ENCODE peak calls at places on chromosomes 3 and 15, in eight cellular contexts. One of them, this sample, is unnamed.

GRCh38 chr3:48516571-48516970 is 12.6 kb upstream of the SHISA5 start:
- DNase-seq in body of pancreas: no peak
- DNase-seq in CD4-positive, alpha-beta T cell: no peak
- DNase-seq in AG04450: no peak
- DNase-seq in GM12864: no peak
- DNase-seq in pancreas: no peak
- DNase-seq in epithelial cell of esophagus: no peak
- DNase-seq in WTC11: no peak
- DNase-seq in this sample: no peak

GRCh38 chr15:77632760-77633133 is at the start of gene LINGO1:
- DNase-seq in pancreas: peak; percentile 68
- DNase-seq in body of pancreas: peak; percentile 54
- DNase-seq in epithelial cell of esophagus: peak; percentile 24
- DNase-seq in GM12864: no peak
- DNase-seq in WTC11: peak; percentile 59
- DNase-seq in AG04450: no peak
- DNase-seq in CD4-positive, alpha-beta T cell: no peak
- DNase-seq in this sample: no peak

GRCh38 chr3:30747771-30748281 is 141.4 kb downstream of the TGFBR2 start:
- DNase-seq in body of pancreas: no peak
- DNase-seq in pancreas: no peak
- DNase-seq in GM12864: no peak
- DNase-seq in WTC11: no peak
- DNase-seq in AG04450: no peak
- DNase-seq in epithelial cell of esophagus: peak; percentile 63
- DNase-seq in CD4-positive, alpha-beta T cell: no peak
- DNase-seq in this sample: no peak

GRCh38 chr3:171847133-171847532 is 4.0 kb downstream of the TMEM212 start:
- DNase-seq in WTC11: no peak
- DNase-seq in pancreas: no peak
- DNase-seq in AG04450: no peak
- DNase-seq in GM12864: no peak
- DNase-seq in epithelial cell of esophagus: no peak
- DNase-seq in body of pancreas: no peak
- DNase-seq in CD4-positive, alpha-beta T cell: no peak
- DNase-seq in this sample: no peak

GRCh38 chr3:98021821-98022220 is 13.3 kb downstream of the GABRR3 start:
- DNase-seq in WTC11: no peak
- DNase-seq in pancreas: no peak
- DNase-seq in body of pancreas: no peak
- DNase-seq in GM12864: no peak
- DNase-seq in epithelial cell of esophagus: peak; percentile 75
- DNase-seq in AG04450: peak; percentile 20
- DNase-seq in CD4-positive, alpha-beta T cell: no peak
- DNase-seq in this sample: no peak

GRCh38 chr3:169640467-169641148 is 22.9 kb downstream of the MECOM start:
- DNase-seq in AG04450: no peak
- DNase-seq in pancreas: no peak
- DNase-seq in CD4-positive, alpha-beta T cell: no peak
- DNase-seq in WTC11: no peak
- DNase-seq in GM12864: no peak
- DNase-seq in body of pancreas: no peak
- DNase-seq in epithelial cell of esophagus: no peak
- DNase-seq in this sample: no peak

GRCh38 chr3:191246628-191247027 is 47.6 kb downstream of the OSTN start:
- DNase-seq in epithelial cell of esophagus: peak; percentile 87
- DNase-seq in AG04450: no peak
- DNase-seq in pancreas: no peak
- DNase-seq in body of pancreas: no peak
- DNase-seq in GM12864: no peak
- DNase-seq in WTC11: no peak
- DNase-seq in CD4-positive, alpha-beta T cell: no peak
- DNase-seq in this sample: no peak

GRCh38 chr15:91849749-91850161 is 3.8 kb upstream of the SLCO3A1 start:
- DNase-seq in WTC11: no peak
- DNase-seq in pancreas: no peak
- DNase-seq in body of pancreas: no peak
- DNase-seq in CD4-positive, alpha-beta T cell: no peak
- DNase-seq in epithelial cell of esophagus: peak; percentile 74
- DNase-seq in AG04450: no peak
- DNase-seq in GM12864: no peak
- DNase-seq in this sample: no peak

GRCh38 chr15:90181781-90182180 is 19.3 kb upstream of the SEMA4B start:
- DNase-seq in WTC11: no peak
- DNase-seq in body of pancreas: no peak
- DNase-seq in GM12864: no peak
- DNase-seq in CD4-positive, alpha-beta T cell: no peak
- DNase-seq in AG04450: no peak
- DNase-seq in pancreas: no peak
- DNase-seq in epithelial cell of esophagus: no peak
- DNase-seq in this sample: no peak

GRCh38 chr3:170321326-170322034 is 36.0 kb upstream of the SKIL start:
- DNase-seq in body of pancreas: no peak
- DNase-seq in WTC11: no peak
- DNase-seq in pancreas: no peak
- DNase-seq in GM12864: no peak
- DNase-seq in AG04450: no peak
- DNase-seq in epithelial cell of esophagus: peak; percentile 20
- DNase-seq in CD4-positive, alpha-beta T cell: no peak
- DNase-seq in this sample: no peak

GRCh38 chr3:161070252-161070930 is 34.8 kb downstream of the B3GALNT1 start:
- DNase-seq in WTC11: no peak
- DNase-seq in pancreas: no peak
- DNase-seq in AG04450: no peak
- DNase-seq in CD4-positive, alpha-beta T cell: no peak
- DNase-seq in epithelial cell of esophagus: peak; percentile 25
- DNase-seq in GM12864: no peak
- DNase-seq in body of pancreas: peak; percentile 8
- DNase-seq in this sample: no peak

GRCh38 chr3:12229144-12229871 is 59.6 kb upstream of the PPARG start:
- DNase-seq in CD4-positive, alpha-beta T cell: no peak
- DNase-seq in body of pancreas: no peak
- DNase-seq in AG04450: no peak
- DNase-seq in pancreas: no peak
- DNase-seq in GM12864: no peak
- DNase-seq in WTC11: no peak
- DNase-seq in epithelial cell of esophagus: peak; percentile 54
- DNase-seq in this sample: no peak

GRCh38 chr15:33618300-33618699 is 307.5 kb downstream of the RYR3 start:
- DNase-seq in CD4-positive, alpha-beta T cell: no peak
- DNase-seq in pancreas: no peak
- DNase-seq in body of pancreas: no peak
- DNase-seq in GM12864: no peak
- DNase-seq in AG04450: no peak
- DNase-seq in epithelial cell of esophagus: no peak
- DNase-seq in WTC11: no peak
- DNase-seq in this sample: no peak

GRCh38 chr3:151946606-151947005 is 73.2 kb downstream of the SUCNR1 start:
- DNase-seq in CD4-positive, alpha-beta T cell: no peak
- DNase-seq in body of pancreas: no peak
- DNase-seq in WTC11: no peak
- DNase-seq in pancreas: no peak
- DNase-seq in GM12864: no peak
- DNase-seq in epithelial cell of esophagus: no peak
- DNase-seq in AG04450: no peak
- DNase-seq in this sample: no peak

GRCh38 chr3:98623572-98624280 is 30.3 kb upstream of the CPOX start:
- DNase-seq in CD4-positive, alpha-beta T cell: no peak
- DNase-seq in body of pancreas: no peak
- DNase-seq in pancreas: no peak
- DNase-seq in AG04450: no peak
- DNase-seq in WTC11: no peak
- DNase-seq in epithelial cell of esophagus: no peak
- DNase-seq in GM12864: no peak
- DNase-seq in this sample: no peak

GRCh38 chr15:56869573-56869972 is 48.9 kb upstream of the TCF12 start:
- DNase-seq in GM12864: no peak
- DNase-seq in AG04450: no peak
- DNase-seq in CD4-positive, alpha-beta T cell: no peak
- DNase-seq in WTC11: peak; percentile 45
- DNase-seq in body of pancreas: peak; percentile 63
- DNase-seq in epithelial cell of esophagus: peak; percentile 26
- DNase-seq in pancreas: no peak
- DNase-seq in this sample: no peak

GRCh38 chr3:36868614-36869436 is 76.0 kb downstream of the TRANK1 start:
- DNase-seq in WTC11: peak; percentile 54
- DNase-seq in epithelial cell of esophagus: peak; percentile 72
- DNase-seq in CD4-positive, alpha-beta T cell: peak; percentile 37
- DNase-seq in pancreas: no peak
- DNase-seq in body of pancreas: peak; percentile 54
- DNase-seq in AG04450: peak; percentile 32
- DNase-seq in GM12864: peak; percentile 31
- DNase-seq in this sample: peak; percentile 62

GRCh38 chr3:78497692-78498091 is 1270.1 kb downstream of the ROBO1 start:
- DNase-seq in WTC11: no peak
- DNase-seq in epithelial cell of esophagus: peak; percentile 47
- DNase-seq in CD4-positive, alpha-beta T cell: no peak
- DNase-seq in body of pancreas: no peak
- DNase-seq in AG04450: no peak
- DNase-seq in pancreas: no peak
- DNase-seq in GM12864: no peak
- DNase-seq in this sample: no peak

GRCh38 chr15:27082526-27082925 is 111.5 kb downstream of the GABRG3 start:
- DNase-seq in GM12864: no peak
- DNase-seq in pancreas: no peak
- DNase-seq in body of pancreas: no peak
- DNase-seq in epithelial cell of esophagus: no peak
- DNase-seq in CD4-positive, alpha-beta T cell: no peak
- DNase-seq in AG04450: no peak
- DNase-seq in WTC11: no peak
- DNase-seq in this sample: no peak

GRCh38 chr15:38169982-38170381 is 82.7 kb upstream of the SPRED1 start:
- DNase-seq in WTC11: no peak
- DNase-seq in CD4-positive, alpha-beta T cell: no peak
- DNase-seq in body of pancreas: no peak
- DNase-seq in AG04450: peak; percentile 8
- DNase-seq in pancreas: no peak
- DNase-seq in epithelial cell of esophagus: no peak
- DNase-seq in GM12864: no peak
- DNase-seq in this sample: no peak

GRCh38 chr3:71581451-71581980 is 2.0 kb downstream of the FOXP1 start:
- DNase-seq in AG04450: no peak
- DNase-seq in GM12864: no peak
- DNase-seq in pancreas: peak; percentile 74
- DNase-seq in CD4-positive, alpha-beta T cell: peak; percentile 31
- DNase-seq in WTC11: peak; percentile 45
- DNase-seq in epithelial cell of esophagus: peak; percentile 30
- DNase-seq in body of pancreas: peak; percentile 52
- DNase-seq in this sample: no peak

GRCh38 chr3:83715307-83715706 is 1243.5 kb upstream of the CADM2 start:
- DNase-seq in WTC11: no peak
- DNase-seq in pancreas: no peak
- DNase-seq in AG04450: no peak
- DNase-seq in epithelial cell of esophagus: no peak
- DNase-seq in GM12864: no peak
- DNase-seq in CD4-positive, alpha-beta T cell: no peak
- DNase-seq in body of pancreas: no peak
- DNase-seq in this sample: no peak

GRCh38 chr3:58560771-58561311 is 16.4 kb downstream of the FAM107A start:
- DNase-seq in pancreas: no peak
- DNase-seq in body of pancreas: no peak
- DNase-seq in epithelial cell of esophagus: peak; percentile 53
- DNase-seq in GM12864: no peak
- DNase-seq in CD4-positive, alpha-beta T cell: no peak
- DNase-seq in AG04450: peak; percentile 95
- DNase-seq in WTC11: peak; percentile 79
- DNase-seq in this sample: no peak

GRCh38 chr3:27472166-27472565 is 12.0 kb downstream of the SLC4A7 start:
- DNase-seq in body of pancreas: no peak
- DNase-seq in GM12864: no peak
- DNase-seq in CD4-positive, alpha-beta T cell: no peak
- DNase-seq in AG04450: no peak
- DNase-seq in epithelial cell of esophagus: no peak
- DNase-seq in pancreas: no peak
- DNase-seq in WTC11: no peak
- DNase-seq in this sample: no peak

GRCh38 chr15:70096215-70096974 is 1.3 kb downstream of the TLE3 start:
- DNase-seq in body of pancreas: peak; percentile 46
- DNase-seq in CD4-positive, alpha-beta T cell: peak; percentile 41
- DNase-seq in pancreas: peak; percentile 73
- DNase-seq in GM12864: no peak
- DNase-seq in WTC11: peak; percentile 31
- DNase-seq in epithelial cell of esophagus: peak; percentile 72
- DNase-seq in AG04450: no peak
- DNase-seq in this sample: peak; percentile 62
- TF ChIP-seq CTCF in body of pancreas: no peak
- TF ChIP-seq CTCF in CD4-positive, alpha-beta T cell: peak; percentile 2
- TF ChIP-seq CTCF in pancreas: no peak
- TF ChIP-seq CTCF in GM12864: no peak
- TF ChIP-seq CTCF in WTC11: no peak
- TF ChIP-seq CTCF in epithelial cell of esophagus: no peak
- TF ChIP-seq CTCF in AG04450: no peak
- TF ChIP-seq CTCF in this sample: peak; percentile 19

GRCh38 chr3:45343947-45344346 is 44.4 kb upstream of the LARS2 start:
- DNase-seq in GM12864: no peak
- DNase-seq in pancreas: no peak
- DNase-seq in body of pancreas: no peak
- DNase-seq in epithelial cell of esophagus: no peak
- DNase-seq in WTC11: no peak
- DNase-seq in CD4-positive, alpha-beta T cell: no peak
- DNase-seq in AG04450: no peak
- DNase-seq in this sample: no peak
- TF ChIP-seq CTCF in GM12864: no peak
- TF ChIP-seq CTCF in pancreas: no peak
- TF ChIP-seq CTCF in body of pancreas: no peak
- TF ChIP-seq CTCF in epithelial cell of esophagus: no peak
- TF ChIP-seq CTCF in WTC11: no peak
- TF ChIP-seq CTCF in CD4-positive, alpha-beta T cell: no peak
- TF ChIP-seq CTCF in AG04450: no peak
- TF ChIP-seq CTCF in this sample: no peak

GRCh38 chr3:197027151-197027895 is 2.3 kb downstream of the MELTF start:
- DNase-seq in pancreas: no peak
- DNase-seq in CD4-positive, alpha-beta T cell: no peak
- DNase-seq in AG04450: no peak
- DNase-seq in GM12864: no peak
- DNase-seq in body of pancreas: no peak
- DNase-seq in WTC11: no peak
- DNase-seq in epithelial cell of esophagus: peak; percentile 32
- DNase-seq in this sample: peak; percentile 13
- TF ChIP-seq CTCF in pancreas: no peak
- TF ChIP-seq CTCF in CD4-positive, alpha-beta T cell: no peak
- TF ChIP-seq CTCF in AG04450: no peak
- TF ChIP-seq CTCF in GM12864: no peak
- TF ChIP-seq CTCF in body of pancreas: no peak
- TF ChIP-seq CTCF in WTC11: no peak
- TF ChIP-seq CTCF in epithelial cell of esophagus: no peak
- TF ChIP-seq CTCF in this sample: no peak

DNA sequence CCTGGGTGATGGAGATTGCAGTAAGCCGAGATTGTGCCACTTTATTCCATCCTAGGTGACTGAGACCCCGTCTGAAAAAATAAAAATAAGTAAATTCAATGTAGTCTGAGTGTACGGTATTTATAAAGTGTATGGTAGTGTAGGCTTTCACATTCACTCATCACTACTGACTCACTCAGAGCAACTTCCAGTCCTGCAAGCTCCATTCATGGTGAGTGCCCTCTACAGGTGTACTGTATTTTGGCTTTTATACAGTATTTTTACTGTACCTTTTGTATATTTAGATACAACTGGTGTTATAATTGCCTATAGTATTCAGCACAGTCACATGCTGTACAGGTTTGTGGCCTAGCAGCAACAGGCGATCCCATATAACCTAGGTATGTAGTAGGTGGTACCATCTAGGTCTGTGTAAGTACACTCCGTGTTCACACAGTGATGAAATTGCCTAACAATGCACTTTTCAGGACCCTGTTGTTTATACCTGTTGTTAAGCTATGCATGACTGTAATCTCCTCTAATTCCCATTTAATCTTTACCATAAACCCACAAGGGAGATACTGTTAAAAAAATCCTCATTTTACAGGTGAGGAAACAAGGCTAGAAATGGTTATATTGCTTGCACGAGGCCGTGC is 19.3 kb downstream of the CACNA1D start:
- DNase-seq in GM12864: peak; percentile 5
- DNase-seq in pancreas: no peak
- DNase-seq in AG04450: no peak
- DNase-seq in body of pancreas: no peak
- DNase-seq in WTC11: no peak
- DNase-seq in CD4-positive, alpha-beta T cell: no peak
- DNase-seq in epithelial cell of esophagus: peak; percentile 70
- DNase-seq in this sample: peak; percentile 37
- TF ChIP-seq CTCF in GM12864: peak; percentile 42
- TF ChIP-seq CTCF in pancreas: no peak
- TF ChIP-seq CTCF in AG04450: peak; percentile 17
- TF ChIP-seq CTCF in body of pancreas: peak; percentile 16
- TF ChIP-seq CTCF in WTC11: no peak
- TF ChIP-seq CTCF in CD4-positive, alpha-beta T cell: no peak
- TF ChIP-seq CTCF in epithelial cell of esophagus: peak; percentile 60
- TF ChIP-seq CTCF in this sample: peak; percentile 38

This sample was measured in GM13977.